ENCODE peak calls at places on chromosomes 16 and 17, in six cellular contexts. I, O, K, Q, V and W are unnamed samples.

GRCh38 chr17:2701996-2702741 is 9.4 kb downstream of the CLUH start:
- DNase-seq in I (peak; percentile 54), O (no peak), K (peak; percentile 61), Q (peak; percentile 43), V (peak; percentile 38), W (peak; percentile 9)

GRCh38 chr16:14071576-14072271 is 605 bp downstream of the MRTFB start:
- DNase-seq in I (no peak), O (no peak), K (peak; percentile 86), Q (no peak), V (no peak), W (peak; percentile 66)

GRCh38 chr17:29883497-29883896 is 46.5 kb downstream of the SSH2 start:
- DNase-seq in I (no peak), O (no peak), K (no peak), Q (no peak), V (no peak), W (no peak)

GRCh38 chr17:71592431-71592830 is 528.4 kb upstream of the SOX9 start:
- DNase-seq in I (no peak), O (no peak), K (no peak), Q (no peak), V (no peak), W (no peak)

GRCh38 chr16:69561901-69562300 is 3.9 kb upstream of the NFAT5 start:
- DNase-seq in I (no peak), O (no peak), K (no peak), Q (no peak), V (no peak), W (no peak)

GRCh38 chr17:27415090-27415795 is 41.0 kb upstream of the KSR1 start:
- DNase-seq in I (no peak), O (no peak), K (no peak), Q (no peak), V (no peak), W (no peak)

GRCh38 chr16:75045424-75045823 is 46.6 kb downstream of the ZNRF1 start:
- DNase-seq in I (no peak), O (no peak), K (no peak), Q (no peak), V (no peak), W (no peak)

GRCh38 chr16:89557230-89557935 is 3.1 kb upstream of the RPL13 start:
- DNase-seq in I (no peak), O (peak; percentile 54), K (peak; percentile 92), Q (peak; percentile 88), V (peak; percentile 93), W (peak; percentile 96)

GRCh38 chr17:65667656-65668055 is 106.2 kb upstream of the AXIN2 start:
- DNase-seq in I (no peak), O (no peak), K (no peak), Q (no peak), V (no peak), W (no peak)

GRCh38 chr16:24093049-24093448 is 163.1 kb upstream of the CACNG3 start:
- DNase-seq in I (no peak), O (no peak), K (no peak), Q (no peak), V (no peak), W (no peak)

GRCh38 chr17:82313195-82314011 is 4.0 kb downstream of the CD7 start:
- DNase-seq in I (no peak), O (no peak), K (peak; percentile 58), Q (no peak), V (no peak), W (no peak)

GRCh38 chr16:47965439-47965838 is 190.4 kb downstream of the ABCC12 start:
- DNase-seq in I (no peak), O (no peak), K (no peak), Q (no peak), V (peak; percentile 93), W (no peak)

GRCh38 chr17:81710514-81711308 is 1.4 kb upstream of the SLC25A10 start:
- DNase-seq in I (no peak), O (no peak), K (peak; percentile 84), Q (no peak), V (peak; percentile 51), W (peak; percentile 64)

GRCh38 chr16:66681676-66682075 is 14.9 kb downstream of the CMTM4 start:
- DNase-seq in I (no peak), O (no peak), K (no peak), Q (no peak), V (no peak), W (no peak)

GRCh38 chr17:53979991-53980390 is 157.3 kb downstream of the KIF2B start:
- DNase-seq in I (no peak), O (no peak), K (no peak), Q (no peak), V (peak; percentile 73), W (no peak)

GRCh38 chr17:7220593-7221280 is 999 bp downstream of the ACADVL start:
- DNase-seq in I (peak; percentile 74), O (peak; percentile 38), K (no peak), Q (peak; percentile 76), V (peak; percentile 75), W (peak; percentile 75)

GRCh38 chr16:57544129-57544653 is 1.7 kb downstream of the ADGRG5 start:
- DNase-seq in I (peak; percentile 16), O (no peak), K (no peak), Q (peak; percentile 39), V (no peak), W (no peak)

GRCh38 chr17:8048236-8048635 is 9.4 kb downstream of the ALOX15B start:
- DNase-seq in I (no peak), O (no peak), K (no peak), Q (no peak), V (no peak), W (no peak)

GRCh38 chr16:75486014-75486404 is 9.2 kb downstream of the CHST6 start:
- DNase-seq in I (peak; percentile 55), O (no peak), K (no peak), Q (no peak), V (no peak), W (no peak)

GRCh38 chr16:71537643-71538042 is 11.4 kb downstream of the CHST4 start:
- DNase-seq in I (no peak), O (no peak), K (no peak), Q (no peak), V (peak; percentile 76), W (no peak)

GRCh38 chr17:76732734-76733617 is 4.2 kb downstream of the SRSF2 start:
- DNase-seq in I (no peak), O (no peak), K (no peak), Q (no peak), V (no peak), W (no peak)

GRCh38 chr16:85590506-85590832 is 22.7 kb upstream of the GSE1 start:
- DNase-seq in I (no peak), O (no peak), K (no peak), Q (no peak), V (no peak), W (no peak)
- H3K4me1 ChIP-seq in I (peaks cover 4% of the 10 kb centered on the region), O (no peaks in the 10 kb centered on the region), K (peaks cover 2% of the 10 kb centered on the region), Q (peaks cover 10% of the 10 kb centered on the region), V (peaks cover 3% of the 10 kb centered on the region), W (peaks cover 3% of the 10 kb centered on the region)

GRCh38 chr16:85607796-85608514 is 5.2 kb upstream of the GSE1 start:
- DNase-seq in I (no peak), O (no peak), K (no peak), Q (no peak), V (peak; percentile 87), W (no peak)

GRCh38 chr16:85608515-85608885 is 4.6 kb upstream of the GSE1 start:
- DNase-seq in I (no peak), O (no peak), K (no peak), Q (no peak), V (no peak), W (no peak)

GRCh38 chr16:85609539-85609938 is 3.6 kb upstream of the GSE1 start:
- DNase-seq in I (no peak), O (no peak), K (no peak), Q (no peak), V (no peak), W (no peak)

GRCh38 chr16:85610059-85610445 is 3.1 kb upstream of the GSE1 start:
- DNase-seq in I (peak; percentile 61), O (no peak), K (no peak), Q (no peak), V (no peak), W (no peak)

DNA sequence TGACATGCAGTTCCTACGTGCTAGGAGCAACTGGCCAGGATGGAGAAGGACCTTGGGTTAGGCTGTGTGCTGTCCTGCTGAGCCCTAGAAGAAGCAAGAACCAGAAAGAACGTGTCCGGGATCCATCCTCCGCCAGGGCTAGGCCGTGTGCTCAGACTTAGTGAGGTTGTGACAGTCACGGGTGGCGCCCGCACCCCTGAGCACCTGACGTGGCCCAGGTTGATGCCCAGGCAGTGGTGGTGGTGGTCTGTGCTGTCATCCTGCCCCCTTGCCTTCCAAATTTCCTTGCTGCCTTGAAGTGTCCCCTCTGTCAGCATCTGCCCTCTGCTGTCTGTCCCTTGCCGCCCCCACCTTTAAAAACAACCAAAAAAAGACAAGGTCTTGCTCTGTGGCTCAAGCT is 4.2 kb upstream of the GSE1 start:
- DNase-seq in I (no peak), O (no peak), K (no peak), Q (no peak), V (no peak), W (no peak)
- H3K4me1 ChIP-seq in I (peaks cover 15% of the 10 kb centered on the region), O (peaks cover 33% of the 10 kb centered on the region), K (peaks cover 39% of the 10 kb centered on the region), Q (peaks cover 74% of the 10 kb centered on the region), V (peaks cover 28% of the 10 kb centered on the region), W (peaks cover 50% of the 10 kb centered on the region)

GRCh38 chr16:30092373-30093010 is 768 bp upstream of the TBX6 start:
- DNase-seq in I (no peak), O (peak; percentile 68), K (peak; percentile 95), Q (peak; percentile 93), V (peak; percentile 95), W (peak; percentile 86)

GRCh38 chr16:30088832-30089624 is 2.7 kb downstream of the TBX6 start:
- DNase-seq in I (no peak), O (no peak), K (peak; percentile 61), Q (no peak), V (peak; percentile 42), W (peak; percentile 21)

GRCh38 chr16:30091474-30092372 is at the start of gene TBX6:
- DNase-seq in I (peak; percentile 86), O (peak; percentile 87), K (peak; percentile 99), Q (peak; percentile 96), V (peak; percentile 96), W (peak; percentile 94)

GRCh38 chr16:30088237-30088831 is 3.4 kb downstream of the TBX6 start:
- DNase-seq in I (no peak), O (no peak), K (no peak), Q (no peak), V (no peak), W (no peak)

GRCh38 chr16:30090607-30091332 is 954 bp downstream of the TBX6 start:
- DNase-seq in I (no peak), O (no peak), K (peak; percentile 80), Q (no peak), V (no peak), W (peak; percentile 51)
- H3K4me1 ChIP-seq in I (peaks cover 17% of the 10 kb centered on the region), O (peaks cover 42% of the 10 kb centered on the region), K (peaks cover 24% of the 10 kb centered on the region), Q (peaks cover 53% of the 10 kb centered on the region), V (peaks cover 5% of the 10 kb centered on the region), W (peaks cover 28% of the 10 kb centered on the region)

DNA sequence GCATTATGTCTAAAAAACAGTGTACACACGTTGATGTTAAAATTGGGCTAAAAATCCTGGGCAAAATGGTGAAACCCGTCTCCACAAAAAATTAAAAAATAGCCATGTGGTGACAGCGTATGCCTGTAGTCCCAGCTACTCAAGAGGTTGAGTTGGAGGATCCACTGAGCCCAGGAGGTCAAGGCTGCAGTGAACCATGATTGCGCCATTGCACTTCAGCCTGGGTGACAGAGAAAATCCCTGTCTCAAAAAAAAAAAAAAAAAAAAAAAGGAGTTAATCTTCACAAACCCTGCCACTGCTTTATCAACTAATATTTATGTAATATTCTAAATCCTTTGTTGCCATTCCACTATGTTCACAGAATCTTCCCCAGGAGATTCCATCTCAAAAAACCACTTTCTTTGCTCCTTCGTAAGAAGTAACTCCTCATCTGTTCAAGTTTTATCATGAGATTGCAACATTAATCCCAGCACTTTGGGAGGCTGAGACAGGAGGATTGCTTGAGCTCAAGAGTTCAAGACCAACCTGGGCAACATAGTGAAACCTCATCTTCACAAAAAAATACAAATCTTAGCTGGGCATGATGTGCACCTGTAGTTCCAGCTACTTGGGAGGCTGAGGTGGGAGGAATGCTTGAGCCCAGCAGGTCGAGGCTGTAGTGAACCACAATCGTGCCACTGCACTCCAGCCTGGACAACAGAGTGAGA is 1.9 kb upstream of the C16orf87 start:
- DNase-seq in I (no peak), O (no peak), K (no peak), Q (no peak), V (no peak), W (no peak)
- H3K4me1 ChIP-seq in I (no peaks in the 10 kb centered on the region), O (no peaks in the 10 kb centered on the region), K (no peaks in the 10 kb centered on the region), Q (peaks cover 9% of the 10 kb centered on the region), V (no peaks in the 10 kb centered on the region), W (peaks cover 18% of the 10 kb centered on the region)